ENCODE peak calls at places on chromosomes 1 and 21, in six cellular contexts. T is brain microvascular endothelial cell; F is activated T-helper 1 cell treated with anti-CD3 and anti-CD28 coated beads, Interleukin-2, amount 50 U/mL, for 16 hours; M is colonic mucosa; K is mucosa of descending colon; J is cardiac septum. Q is an unnamed sample.

GRCh38 chr21:43346551-43346950 is 80.4 kb downstream of the SIK1 start:
- DNase-seq in M (no peak), F (no peak), K (no peak), J (no peak), T (no peak), Q (no peak)

GRCh38 chr1:108897865-108898720 is 21.3 kb downstream of the GPSM2 start:
- DNase-seq in M (peak; percentile 33), T (peak; percentile 62), F (no peak), K (no peak), J (no peak), Q (no peak)

GRCh38 chr1:227303662-227304061 is 14.6 kb downstream of the CDC42BPA start:
- DNase-seq in J (no peak), M (no peak), T (no peak), F (no peak), K (no peak), Q (no peak)

GRCh38 chr1:204065174-204065985 is 7.5 kb upstream of the SOX13 start:
- DNase-seq in K (peak; percentile 53), F (no peak), M (peak; percentile 63), J (no peak), T (no peak), Q (peak; percentile 69)

GRCh38 chr1:61434276-61434675 is 290.7 kb downstream of the TM2D1 start:
- DNase-seq in M (no peak), F (no peak), T (peak; percentile 38), J (no peak), K (no peak), Q (no peak)

GRCh38 chr21:38742580-38743260 is 63.0 kb upstream of the ETS2 start:
- DNase-seq in T (no peak), K (no peak), M (no peak), J (no peak), F (no peak), Q (no peak)

GRCh38 chr1:184051138-184051484 is 419 bp upstream of the TSEN15 start:
- DNase-seq in F (no peak), K (no peak), T (no peak), M (no peak), J (no peak), Q (no peak)

GRCh38 chr1:111768023-111768422 is 12.3 kb downstream of the DDX20 start:
- DNase-seq in T (no peak), K (no peak), J (no peak), M (no peak), F (no peak), Q (no peak)

GRCh38 chr21:31326478-31327247 is 17.4 kb downstream of the TIAM1 start:
- DNase-seq in M (no peak), T (no peak), F (no peak), J (no peak), K (no peak), Q (no peak)

GRCh38 chr1:77513839-77514763 is 168.4 kb downstream of the ZZZ3 start:
- DNase-seq in M (no peak), F (no peak), T (peak; percentile 69), K (no peak), J (no peak), Q (no peak)

GRCh38 chr1:25194576-25195020 is 37.7 kb downstream of the SYF2 start:
- DNase-seq in J (no peak), F (no peak), T (no peak), K (peak; percentile 47), M (no peak), Q (no peak)

GRCh38 chr1:113849072-113849471 is 22.4 kb downstream of the PTPN22 start:
- DNase-seq in T (no peak), F (no peak), J (no peak), K (no peak), M (no peak), Q (no peak)

GRCh38 chr1:13960376-13960987 is 260.5 kb downstream of the PRDM2 start:
- DNase-seq in K (peak; percentile 78), M (peak; percentile 84), F (peak; percentile 43), T (peak; percentile 33), J (peak; percentile 81), Q (peak; percentile 85)

GRCh38 chr1:244065960-244066388 is 14.9 kb downstream of the ZBTB18 start:
- DNase-seq in T (no peak), K (no peak), M (no peak), J (no peak), F (no peak), Q (no peak)

GRCh38 chr1:41672641-41673313 is 188.3 kb upstream of the EDN2 start:
- DNase-seq in T (peak; percentile 45), F (no peak), M (no peak), K (no peak), J (no peak), Q (peak; percentile 20)

GRCh38 chr1:245858022-245858421 is 649.1 kb downstream of the SMYD3 start:
- DNase-seq in F (no peak), K (no peak), M (no peak), J (no peak), T (no peak), Q (no peak)

GRCh38 chr1:167100730-167101129 is 6.9 kb downstream of the STYXL2 start:
- DNase-seq in T (no peak), F (no peak), M (no peak), J (no peak), K (no peak), Q (no peak)

GRCh38 chr1:17233675-17234074 is 15.2 kb upstream of the PADI3 start:
- DNase-seq in K (peak; percentile 90), T (peak; percentile 64), M (peak; percentile 94), J (peak; percentile 78), F (no peak), Q (no peak)

GRCh38 chr1:13950637-13951036 is 250.6 kb downstream of the PRDM2 start:
- DNase-seq in M (no peak), J (no peak), K (no peak), T (no peak), F (no peak), Q (no peak)

GRCh38 chr1:9145021-9145668 is 16.2 kb upstream of the GPR157 start:
- DNase-seq in F (no peak), T (peak; percentile 82), J (no peak), K (no peak), M (no peak), Q (peak; percentile 56)

GRCh38 chr21:44847261-44848056 is 26.0 kb downstream of the PTTG1IP start:
- DNase-seq in J (no peak), T (no peak), M (no peak), K (peak; percentile 42), F (no peak), Q (no peak)

GRCh38 chr1:23394664-23395063 is 25.0 kb upstream of the ZNF436 start:
- DNase-seq in J (peak; percentile 89), F (no peak), K (peak; percentile 53), T (peak; percentile 47), M (peak; percentile 57), Q (peak; percentile 97)

GRCh38 chr1:68346192-68346808 is 103.5 kb downstream of the RPE65 start:
- DNase-seq in M (no peak), T (no peak), F (no peak), K (no peak), J (no peak), Q (no peak)

GRCh38 chr1:94836891-94837290 is 16.7 kb downstream of the SLC44A3 start:
- DNase-seq in K (no peak), T (no peak), J (no peak), F (no peak), M (no peak), Q (no peak)

GRCh38 chr1:69913967-69914366 is 291.4 kb downstream of the LRRC40 start:
- DNase-seq in J (no peak), T (peak; percentile 38), K (no peak), M (no peak), F (no peak), Q (no peak)

GRCh38 chr1:1858382-1859086 is 32.4 kb downstream of the GNB1 start:
- DNase-seq in T (peak; percentile 86), F (no peak), J (peak; percentile 84), M (peak; percentile 84), K (peak; percentile 65), Q (peak; percentile 91)

GRCh38 chr1:201229095-201229494 is 38.5 kb downstream of the IGFN1 start:
- DNase-seq in F (no peak), K (no peak), M (peak; percentile 14), J (no peak), T (no peak), Q (peak; percentile 34)

GRCh38 chr21:33870768-33871167 is 44.8 kb downstream of the ATP5PO start:
- DNase-seq in J (no peak), K (no peak), M (no peak), F (no peak), T (no peak), Q (peak; percentile 48)

GRCh38 chr1:25904942-25905679 is 1.1 kb downstream of the STMN1 start:
- DNase-seq in J (peak; percentile 97), M (peak; percentile 98), F (peak; percentile 83), K (peak; percentile 95), T (peak; percentile 84), Q (peak; percentile 97)

GRCh38 chr1:218524986-218525385 is 179.8 kb downstream of the TGFB2 start:
- DNase-seq in J (no peak), M (no peak), K (no peak), F (no peak), T (no peak), Q (no peak)

GRCh38 chr1:213070399-213070798 is 19.4 kb downstream of the RPS6KC1 start:
- DNase-seq in K (no peak), J (no peak), F (no peak), M (no peak), T (peak; percentile 59), Q (no peak)

GRCh38 chr1:64965239-64966157 is 851 bp downstream of the JAK1 start:
- DNase-seq in F (peak; percentile 65), T (peak; percentile 40), M (peak; percentile 66), J (peak; percentile 81), K (peak; percentile 80), Q (peak; percentile 92)

GRCh38 chr1:56052090-56052489 is 527.3 kb downstream of the PLPP3 start:
- DNase-seq in F (no peak), K (no peak), M (no peak), T (no peak), J (no peak), Q (no peak)

GRCh38 chr1:147072371-147073061 is 99.8 kb downstream of the PRKAB2 start:
- DNase-seq in T (no peak), M (no peak), J (no peak), K (no peak), F (no peak), Q (peak; percentile 65)

GRCh38 chr21:28598214-28598613 is 394.5 kb downstream of the LTN1 start:
- DNase-seq in K (no peak), T (no peak), J (no peak), M (no peak), F (no peak), Q (no peak)